ENCODE peak calls at places on chromosomes 4 and X, in four cellular contexts. W is transverse colon, V is HL-60, D is SK-N-SH. Y is an unnamed sample.
A peak's percentile ranks its signal among the peaks of the same experiment; 100 is the strongest.

GRCh38 chr4:39521253-39521908 is 5.9 kb downstream of the UGDH start:
- DNase-seq in V (no peak), W (no peak), D (peak; percentile 61), Y (peak; percentile 52)

GRCh38 chr4:112860731-112861377 is 188.6 kb upstream of the ANK2 start:
- DNase-seq in D (no peak), W (no peak), V (no peak), Y (no peak)

GRCh38 chr4:76689079-76689817 is 208.7 kb downstream of the SOWAHB start:
- DNase-seq in W (peak; percentile 52), D (peak; percentile 78), V (no peak), Y (no peak)

GRCh38 chr4:132101526-132101925 is 1047.6 kb upstream of the PCDH10 start:
- DNase-seq in V (no peak), D (no peak), W (no peak), Y (no peak)

GRCh38 chrX:45697591-45697990 is 496.9 kb upstream of the DIPK2B start:
- DNase-seq in D (no peak), V (peak; percentile 6), W (no peak), Y (no peak)

GRCh38 chrX:155874571-155875244 is 6.4 kb upstream of the VAMP7 start:
- DNase-seq in D (peak; percentile 36), W (no peak), V (no peak), Y (no peak)

GRCh38 chrX:17024896-17025295 is 78.4 kb downstream of the REPS2 start:
- DNase-seq in V (no peak), D (peak; percentile 36), W (peak; percentile 43), Y (no peak)

GRCh38 chrX:138710311-138710791 is 1.2 kb downstream of the FGF13 start:
- DNase-seq in V (no peak), W (no peak), D (no peak), Y (no peak)

GRCh38 chr4:55021214-55021613 is 104.2 kb downstream of the KDR start:
- DNase-seq in V (no peak), D (no peak), W (no peak), Y (no peak)

GRCh38 chr4:61332671-61333070 is 132.5 kb downstream of the ADGRL3 start:
- DNase-seq in W (no peak), D (no peak), V (no peak), Y (no peak)

GRCh38 chrX:136065044-136065671 is 79.9 kb downstream of the SLC9A6 start:
- DNase-seq in W (no peak), D (no peak), V (no peak), Y (no peak)

GRCh38 chr4:182604161-182604591 is 313.0 kb downstream of the DCTD start:
- DNase-seq in D (no peak), W (no peak), V (no peak), Y (no peak)

GRCh38 chr4:71184195-71184781 is 154.5 kb upstream of the SLC4A4 start:
- DNase-seq in D (peak; percentile 48), W (peak; percentile 68), V (peak; percentile 27), Y (no peak)

GRCh38 chr4:21012851-21013331 is 312.6 kb downstream of the PACRGL start:
- DNase-seq in W (no peak), V (no peak), D (no peak), Y (no peak)

GRCh38 chr4:7523526-7523925 is 88.8 kb upstream of the PSAPL1 start:
- DNase-seq in V (no peak), W (no peak), D (no peak), Y (no peak)

DNA sequence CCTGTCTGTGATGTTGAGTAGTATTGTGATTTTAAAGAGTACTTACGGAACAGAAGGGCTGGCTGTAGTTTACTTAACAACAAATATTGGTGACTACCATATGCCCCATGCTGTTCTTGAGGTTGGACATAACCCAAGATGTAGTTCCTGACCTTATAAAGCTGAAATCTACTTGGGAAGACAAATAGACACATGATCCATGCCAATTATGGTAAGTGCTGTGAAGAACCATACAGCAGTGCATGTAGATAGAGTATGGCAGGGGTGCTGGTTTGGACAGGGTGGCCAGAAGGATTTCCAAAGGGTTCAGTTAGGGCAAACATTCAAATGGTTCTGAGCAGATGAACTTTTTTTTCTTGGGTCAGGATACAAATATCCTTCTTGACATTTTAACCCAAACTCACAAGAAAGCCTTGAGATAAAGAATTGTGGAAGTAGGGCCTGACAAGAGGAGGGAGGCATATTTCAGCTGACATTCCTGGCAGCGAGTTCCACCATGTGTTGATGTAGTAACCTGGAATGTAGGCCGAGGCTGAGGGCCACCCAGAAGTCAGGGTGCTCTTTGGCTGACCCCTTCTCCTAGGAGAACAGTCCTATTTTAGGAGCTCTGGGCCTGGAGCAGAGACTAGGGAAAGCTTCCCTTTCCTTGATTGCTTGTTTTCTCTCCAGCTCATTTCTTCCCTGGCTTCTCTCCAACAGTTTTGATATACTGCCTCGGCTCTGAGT is 74.2 kb downstream of the FREM3 start:
- DNase-seq in V (no peak), W (peak; percentile 39), D (no peak), Y (no peak)
- TF ChIP-seq POLR2AphosphoS5 in V (no peak), W (no peak), D (no peak), Y (no peak)

DNA sequence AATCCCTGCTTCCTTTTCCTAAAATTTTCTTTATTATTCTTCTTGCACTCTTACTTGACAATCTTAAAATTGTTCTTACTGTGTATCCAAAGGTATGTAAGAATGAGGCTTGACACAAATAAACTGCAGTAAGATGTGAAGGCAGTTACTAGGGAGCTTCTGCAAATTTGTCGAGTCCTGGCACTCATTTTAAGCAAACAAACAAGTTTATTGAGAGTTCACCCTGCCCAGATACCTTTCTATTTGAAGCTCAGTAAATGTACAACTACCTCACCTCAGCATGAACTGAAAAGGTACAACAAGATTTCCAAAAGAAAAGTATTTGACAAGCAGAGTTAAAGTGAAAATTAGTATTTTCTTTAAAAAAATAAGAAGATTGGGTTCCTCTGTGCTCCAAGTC is 13.3 kb upstream of the SYTL4 start:
- DNase-seq in W (no peak), V (no peak), D (no peak), Y (no peak)
- TF ChIP-seq POLR2AphosphoS5 in W (no peak), V (no peak), D (no peak), Y (no peak)

GRCh38 chr4:3241905-3242304 is 7.1 kb upstream of the MSANTD1 start:
- DNase-seq in D (no peak), V (no peak), W (peak; percentile 28), Y (no peak)

GRCh38 chr4:3244747-3245146 is 4.2 kb upstream of the MSANTD1 start:
- DNase-seq in D (no peak), V (no peak), W (no peak), Y (no peak)

GRCh38 chr4:3240936-3241522 is 7.9 kb upstream of the MSANTD1 start:
- DNase-seq in V (no peak), W (no peak), D (no peak), Y (no peak)

GRCh38 chr4:3244002-3244401 is 5.0 kb upstream of the MSANTD1 start:
- DNase-seq in W (no peak), D (no peak), V (no peak), Y (no peak)

GRCh38 chr4:3243066-3243775 is 5.7 kb upstream of the MSANTD1 start:
- DNase-seq in V (no peak), D (no peak), W (no peak), Y (no peak)
- TF ChIP-seq POLR2AphosphoS5 in V (no peak), D (no peak), W (no peak), Y (no peak)

GRCh38 chrX:49041683-49042529 is 1.3 kb downstream of the TFE3 start:
- DNase-seq in V (peak; percentile 24), D (peak; percentile 29), W (no peak), Y (no peak)
- TF ChIP-seq POLR2AphosphoS5 in V (no peak), D (peak; percentile 12), W (no peak), Y (no peak)

GRCh38 chr4:59307609-59308008 is 1892.5 kb upstream of the ADGRL3 start:
- DNase-seq in D (no peak), W (no peak), V (no peak), Y (no peak)
- TF ChIP-seq POLR2AphosphoS5 in D (no peak), W (no peak), V (no peak), Y (no peak)

DNA sequence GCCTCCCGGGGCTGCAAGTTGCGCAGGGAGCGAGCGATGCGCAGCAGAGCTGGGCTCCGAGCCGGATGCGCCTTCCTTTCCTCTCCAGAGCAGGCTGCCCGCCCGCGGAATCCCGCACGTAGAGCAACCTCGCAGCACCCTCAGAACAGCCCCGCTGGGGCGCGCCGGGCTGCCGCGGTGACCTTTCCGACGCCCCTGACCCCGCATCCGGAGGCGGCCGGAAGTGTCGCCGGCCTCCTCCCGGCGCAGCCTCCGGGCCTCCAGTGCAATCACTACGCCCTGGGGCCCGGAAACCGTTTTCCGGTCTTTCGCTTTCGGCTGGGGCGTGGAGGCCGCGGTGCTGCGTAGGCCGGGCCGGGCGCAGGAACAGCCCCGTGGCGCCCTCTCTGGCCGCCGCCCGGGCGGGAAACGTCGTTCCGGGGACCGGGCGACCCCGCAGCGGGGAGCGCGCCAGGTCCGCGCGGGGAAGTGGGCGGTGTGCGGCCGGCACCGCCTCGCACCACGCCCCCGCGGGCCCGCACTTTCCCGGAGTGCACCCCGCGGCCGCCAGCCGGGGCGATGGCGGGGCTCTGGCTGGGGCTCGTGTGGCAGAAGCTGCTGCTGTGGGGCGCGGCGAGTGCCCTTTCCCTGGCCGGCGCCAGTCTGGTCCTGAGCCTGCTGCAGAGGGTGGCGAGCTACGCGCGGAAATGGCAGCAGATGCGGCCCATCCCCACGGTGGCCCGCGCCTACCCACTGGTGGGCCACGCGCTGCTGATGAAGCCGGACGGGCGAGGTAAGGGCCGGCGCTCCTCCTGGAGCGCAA is at the start of gene CYP4V2:
- DNase-seq in D (peak; percentile 90), V (peak; percentile 61), W (peak; percentile 92), Y (no peak)
- TF ChIP-seq POLR2AphosphoS5 in D (peak; percentile 61), V (peak; percentile 50), W (peak; percentile 68), Y (no peak)

Y was measured in SK-N-MC.